ENCODE peak calls at places on chromosomes 3 and 15, in nine cellular contexts. One of them, this sample, is unnamed. For H3K4me1, the result is how much of the 10 kb centered on the place peaks cover.

GRCh38 chr3:114709102-114709501 is 415.3 kb downstream of the TIGIT start:
- DNase-seq in osteoblast: no peak
- DNase-seq in mesendoderm: no peak
- DNase-seq in naive thymus-derived CD4-positive, alpha-beta T cell: no peak
- DNase-seq in right cardiac atrium: no peak
- DNase-seq in CD8-positive, alpha-beta memory T cell: no peak
- DNase-seq in IMR-90: peak
- DNase-seq in kidney: no peak
- DNase-seq in neural progenitor cell: no peak
- DNase-seq in this sample: no peak

GRCh38 chr3:38834110-38834509 is 18.1 kb upstream of the SCN10A start:
- DNase-seq in IMR-90: peak
- DNase-seq in neural progenitor cell: peak
- DNase-seq in osteoblast: peak
- DNase-seq in kidney: peak
- DNase-seq in naive thymus-derived CD4-positive, alpha-beta T cell: no peak
- DNase-seq in right cardiac atrium: peak
- DNase-seq in CD8-positive, alpha-beta memory T cell: no peak
- DNase-seq in mesendoderm: peak
- DNase-seq in this sample: peak

GRCh38 chr15:67080900-67081431 is 15.6 kb downstream of the SMAD3 start:
- DNase-seq in IMR-90: peak
- DNase-seq in neural progenitor cell: no peak
- DNase-seq in osteoblast: peak
- DNase-seq in CD8-positive, alpha-beta memory T cell: no peak
- DNase-seq in kidney: peak
- DNase-seq in mesendoderm: no peak
- DNase-seq in naive thymus-derived CD4-positive, alpha-beta T cell: no peak
- DNase-seq in right cardiac atrium: peak
- DNase-seq in this sample: peak

GRCh38 chr3:159045279-159045678 is 243.4 kb downstream of the MFSD1 start:
- DNase-seq in neural progenitor cell: no peak
- DNase-seq in naive thymus-derived CD4-positive, alpha-beta T cell: no peak
- DNase-seq in kidney: no peak
- DNase-seq in CD8-positive, alpha-beta memory T cell: no peak
- DNase-seq in mesendoderm: no peak
- DNase-seq in osteoblast: no peak
- DNase-seq in IMR-90: no peak
- DNase-seq in right cardiac atrium: no peak
- DNase-seq in this sample: no peak

GRCh38 chr3:16767006-16767405 is 117.7 kb upstream of the PLCL2 start:
- DNase-seq in kidney: no peak
- DNase-seq in naive thymus-derived CD4-positive, alpha-beta T cell: no peak
- DNase-seq in osteoblast: no peak
- DNase-seq in IMR-90: no peak
- DNase-seq in mesendoderm: peak
- DNase-seq in right cardiac atrium: no peak
- DNase-seq in neural progenitor cell: peak
- DNase-seq in CD8-positive, alpha-beta memory T cell: no peak
- DNase-seq in this sample: no peak

GRCh38 chr3:186588619-186589018 is 18.1 kb downstream of the DNAJB11 start:
- DNase-seq in naive thymus-derived CD4-positive, alpha-beta T cell: no peak
- DNase-seq in CD8-positive, alpha-beta memory T cell: no peak
- DNase-seq in neural progenitor cell: no peak
- DNase-seq in mesendoderm: no peak
- DNase-seq in right cardiac atrium: no peak
- DNase-seq in IMR-90: no peak
- DNase-seq in kidney: no peak
- DNase-seq in osteoblast: no peak
- DNase-seq in this sample: no peak

GRCh38 chr3:12588039-12588673 is 31.3 kb downstream of the MKRN2 start:
- DNase-seq in kidney: no peak
- DNase-seq in right cardiac atrium: no peak
- DNase-seq in mesendoderm: no peak
- DNase-seq in CD8-positive, alpha-beta memory T cell: no peak
- DNase-seq in naive thymus-derived CD4-positive, alpha-beta T cell: no peak
- DNase-seq in neural progenitor cell: no peak
- DNase-seq in IMR-90: peak
- DNase-seq in osteoblast: peak
- DNase-seq in this sample: no peak

GRCh38 chr15:90539789-90540188 is 10.1 kb downstream of the CRTC3 start:
- DNase-seq in CD8-positive, alpha-beta memory T cell: no peak
- DNase-seq in neural progenitor cell: no peak
- DNase-seq in kidney: no peak
- DNase-seq in naive thymus-derived CD4-positive, alpha-beta T cell: no peak
- DNase-seq in right cardiac atrium: no peak
- DNase-seq in mesendoderm: no peak
- DNase-seq in IMR-90: no peak
- DNase-seq in osteoblast: no peak
- DNase-seq in this sample: no peak

DNA sequence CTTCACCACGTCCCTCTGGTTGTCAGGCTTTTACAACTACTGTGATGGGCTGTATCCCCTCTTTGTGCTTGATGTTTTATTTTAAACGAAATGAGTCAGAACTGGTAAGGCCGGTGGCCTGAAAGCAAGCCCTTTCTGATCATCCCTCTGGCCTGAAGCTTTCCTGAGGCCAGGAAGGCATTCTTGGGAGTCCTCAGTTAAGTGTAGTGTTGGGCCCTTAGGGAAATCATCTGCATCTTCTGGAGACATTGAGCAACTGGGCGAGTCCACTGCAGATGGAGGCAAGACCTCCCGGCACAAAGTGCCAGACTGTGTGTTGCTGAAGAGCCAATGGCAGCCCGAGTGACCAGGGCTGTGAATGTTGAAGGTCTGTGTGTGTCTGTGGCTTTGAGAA is 33.0 kb upstream of the AMOTL2 start:
- DNase-seq in kidney: no peak
- DNase-seq in naive thymus-derived CD4-positive, alpha-beta T cell: no peak
- DNase-seq in IMR-90: peak
- DNase-seq in osteoblast: peak
- DNase-seq in CD8-positive, alpha-beta memory T cell: no peak
- DNase-seq in neural progenitor cell: no peak
- DNase-seq in mesendoderm: peak
- DNase-seq in right cardiac atrium: no peak
- DNase-seq in this sample: peak
- H3K27ac ChIP-seq in kidney: no peak
- H3K27ac ChIP-seq in naive thymus-derived CD4-positive, alpha-beta T cell: no peak
- H3K27ac ChIP-seq in IMR-90: no peak
- H3K27ac ChIP-seq in osteoblast: no peak
- H3K27ac ChIP-seq in CD8-positive, alpha-beta memory T cell: no peak
- H3K27ac ChIP-seq in neural progenitor cell: no peak
- H3K27ac ChIP-seq in mesendoderm: peak
- H3K27ac ChIP-seq in right cardiac atrium: no peak
- H3K27ac ChIP-seq in this sample: peak

DNA sequence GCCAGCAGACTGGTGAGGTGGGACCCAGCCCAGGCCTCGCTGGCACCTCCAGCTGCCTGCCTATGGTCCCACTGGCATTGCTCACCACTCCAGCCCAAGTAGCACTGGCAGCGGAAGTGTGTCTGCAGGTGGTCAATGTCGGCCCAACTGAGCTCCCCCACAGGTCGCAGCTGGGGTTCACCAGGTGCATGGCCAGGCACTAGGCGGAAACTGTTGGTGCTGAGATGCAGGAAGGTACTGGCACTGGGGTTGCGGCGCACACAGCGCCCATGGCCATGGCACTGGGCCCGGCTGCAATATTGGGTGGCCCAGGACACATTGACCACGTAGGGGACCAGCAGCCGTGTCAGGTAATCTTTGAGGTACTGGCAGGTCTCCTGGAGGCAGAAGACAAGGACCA is 4.4 kb downstream of the HYAL2 start:
- DNase-seq in IMR-90: no peak
- DNase-seq in naive thymus-derived CD4-positive, alpha-beta T cell: no peak
- DNase-seq in osteoblast: no peak
- DNase-seq in mesendoderm: no peak
- DNase-seq in neural progenitor cell: no peak
- DNase-seq in right cardiac atrium: no peak
- DNase-seq in kidney: no peak
- DNase-seq in CD8-positive, alpha-beta memory T cell: no peak
- DNase-seq in this sample: no peak
- H3K4me1 ChIP-seq in IMR-90: under half
- H3K4me1 ChIP-seq in naive thymus-derived CD4-positive, alpha-beta T cell: under half
- H3K4me1 ChIP-seq in osteoblast: under half
- H3K4me1 ChIP-seq in mesendoderm: under half
- H3K4me1 ChIP-seq in neural progenitor cell: under half
- H3K4me1 ChIP-seq in right cardiac atrium: under half
- H3K4me1 ChIP-seq in kidney: under half
- H3K4me1 ChIP-seq in CD8-positive, alpha-beta memory T cell: under half
- H3K4me1 ChIP-seq in this sample: half or more

GRCh38 chr3:65443739-65444447 is 594.8 kb downstream of the MAGI1 start:
- DNase-seq in right cardiac atrium: no peak
- DNase-seq in osteoblast: no peak
- DNase-seq in naive thymus-derived CD4-positive, alpha-beta T cell: no peak
- DNase-seq in mesendoderm: no peak
- DNase-seq in kidney: no peak
- DNase-seq in neural progenitor cell: no peak
- DNase-seq in CD8-positive, alpha-beta memory T cell: no peak
- DNase-seq in IMR-90: peak
- DNase-seq in this sample: no peak

GRCh38 chr3:65438612-65439011 is 600.1 kb downstream of the MAGI1 start:
- DNase-seq in CD8-positive, alpha-beta memory T cell: no peak
- DNase-seq in osteoblast: no peak
- DNase-seq in kidney: no peak
- DNase-seq in right cardiac atrium: no peak
- DNase-seq in neural progenitor cell: no peak
- DNase-seq in IMR-90: no peak
- DNase-seq in naive thymus-derived CD4-positive, alpha-beta T cell: no peak
- DNase-seq in mesendoderm: no peak
- DNase-seq in this sample: no peak

GRCh38 chr3:65436580-65436979 is 602.1 kb downstream of the MAGI1 start:
- DNase-seq in right cardiac atrium: no peak
- DNase-seq in osteoblast: no peak
- DNase-seq in mesendoderm: peak
- DNase-seq in CD8-positive, alpha-beta memory T cell: no peak
- DNase-seq in naive thymus-derived CD4-positive, alpha-beta T cell: no peak
- DNase-seq in neural progenitor cell: peak
- DNase-seq in kidney: no peak
- DNase-seq in IMR-90: no peak
- DNase-seq in this sample: no peak

GRCh38 chr3:65438096-65438495 is 600.6 kb downstream of the MAGI1 start:
- DNase-seq in IMR-90: no peak
- DNase-seq in kidney: no peak
- DNase-seq in naive thymus-derived CD4-positive, alpha-beta T cell: no peak
- DNase-seq in neural progenitor cell: no peak
- DNase-seq in mesendoderm: no peak
- DNase-seq in CD8-positive, alpha-beta memory T cell: no peak
- DNase-seq in right cardiac atrium: no peak
- DNase-seq in osteoblast: no peak
- DNase-seq in this sample: no peak

DNA sequence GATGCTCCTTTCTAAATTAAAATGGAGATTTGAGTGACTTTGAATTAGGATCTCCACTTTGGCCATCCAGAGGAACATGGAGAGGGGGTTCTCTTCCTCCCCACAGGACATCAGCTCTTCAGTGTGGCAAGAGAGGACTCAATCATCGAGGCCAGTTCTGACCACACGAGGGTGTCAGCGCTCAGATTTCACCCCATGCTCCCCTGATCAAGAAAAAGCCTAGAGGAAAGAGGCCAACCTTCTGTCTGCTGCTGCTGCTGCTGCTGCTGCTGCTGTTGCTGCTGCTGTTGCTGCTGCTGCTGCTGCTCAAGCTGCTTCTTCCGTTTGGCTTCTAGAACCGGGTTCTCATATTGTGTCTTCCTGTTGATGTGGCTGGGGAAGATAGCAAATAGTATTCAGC is 599.1 kb downstream of the MAGI1 start:
- DNase-seq in mesendoderm: peak
- DNase-seq in naive thymus-derived CD4-positive, alpha-beta T cell: no peak
- DNase-seq in CD8-positive, alpha-beta memory T cell: no peak
- DNase-seq in IMR-90: peak
- DNase-seq in neural progenitor cell: peak
- DNase-seq in kidney: no peak
- DNase-seq in right cardiac atrium: peak
- DNase-seq in osteoblast: no peak
- DNase-seq in this sample: peak
- H3K27ac ChIP-seq in mesendoderm: no peak
- H3K27ac ChIP-seq in naive thymus-derived CD4-positive, alpha-beta T cell: no peak
- H3K27ac ChIP-seq in CD8-positive, alpha-beta memory T cell: no peak
- H3K27ac ChIP-seq in IMR-90: no peak
- H3K27ac ChIP-seq in neural progenitor cell: no peak
- H3K27ac ChIP-seq in kidney: no peak
- H3K27ac ChIP-seq in right cardiac atrium: no peak
- H3K27ac ChIP-seq in osteoblast: no peak
- H3K27ac ChIP-seq in this sample: no peak

GRCh38 chr3:177822826-177823225 is 625.5 kb upstream of the TBL1XR1 start:
- DNase-seq in mesendoderm: no peak
- DNase-seq in neural progenitor cell: no peak
- DNase-seq in right cardiac atrium: no peak
- DNase-seq in osteoblast: no peak
- DNase-seq in naive thymus-derived CD4-positive, alpha-beta T cell: no peak
- DNase-seq in kidney: no peak
- DNase-seq in CD8-positive, alpha-beta memory T cell: no peak
- DNase-seq in IMR-90: no peak
- DNase-seq in this sample: no peak

GRCh38 chr3:177826253-177826652 is 629.0 kb upstream of the TBL1XR1 start:
- DNase-seq in kidney: no peak
- DNase-seq in osteoblast: no peak
- DNase-seq in IMR-90: no peak
- DNase-seq in CD8-positive, alpha-beta memory T cell: no peak
- DNase-seq in mesendoderm: no peak
- DNase-seq in neural progenitor cell: no peak
- DNase-seq in right cardiac atrium: no peak
- DNase-seq in naive thymus-derived CD4-positive, alpha-beta T cell: no peak
- DNase-seq in this sample: no peak

GRCh38 chr3:177823701-177824189 is 626.5 kb upstream of the TBL1XR1 start:
- DNase-seq in neural progenitor cell: no peak
- DNase-seq in osteoblast: peak
- DNase-seq in kidney: no peak
- DNase-seq in right cardiac atrium: no peak
- DNase-seq in CD8-positive, alpha-beta memory T cell: no peak
- DNase-seq in naive thymus-derived CD4-positive, alpha-beta T cell: no peak
- DNase-seq in mesendoderm: no peak
- DNase-seq in IMR-90: no peak
- DNase-seq in this sample: no peak

GRCh38 chr3:177824841-177825240 is 627.6 kb upstream of the TBL1XR1 start:
- DNase-seq in naive thymus-derived CD4-positive, alpha-beta T cell: no peak
- DNase-seq in osteoblast: no peak
- DNase-seq in right cardiac atrium: no peak
- DNase-seq in mesendoderm: no peak
- DNase-seq in CD8-positive, alpha-beta memory T cell: no peak
- DNase-seq in kidney: no peak
- DNase-seq in neural progenitor cell: no peak
- DNase-seq in IMR-90: no peak
- DNase-seq in this sample: no peak

DNA sequence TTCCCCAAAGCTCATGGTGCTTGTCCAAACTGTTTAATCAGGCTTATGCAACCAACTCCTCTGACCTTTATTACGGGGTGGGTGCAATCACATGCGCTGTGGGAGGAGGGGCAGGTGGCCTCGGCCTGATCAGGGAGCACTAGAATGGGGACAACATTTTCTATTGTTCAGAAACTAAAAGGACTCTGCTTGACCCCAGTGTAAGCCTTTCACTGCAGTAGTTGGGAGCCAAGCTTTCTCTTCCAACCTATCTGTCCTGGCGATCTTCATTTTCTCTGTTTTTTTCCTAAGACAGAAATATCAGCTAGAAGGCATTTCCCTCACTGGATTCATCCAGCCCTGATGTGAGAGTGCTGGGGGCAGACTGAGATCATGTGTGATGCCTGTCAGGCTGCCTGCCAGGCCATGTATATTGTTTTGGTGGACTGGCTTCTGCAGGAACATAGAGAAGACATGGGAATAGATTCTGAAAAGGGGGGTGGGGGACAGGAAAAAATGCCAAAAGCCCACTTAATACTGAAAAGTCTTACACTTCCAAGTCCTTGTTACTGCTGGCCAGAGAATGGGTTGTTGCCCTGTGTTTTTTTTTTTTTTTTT is 627.0 kb upstream of the TBL1XR1 start:
- DNase-seq in kidney: peak
- DNase-seq in right cardiac atrium: peak
- DNase-seq in osteoblast: peak
- DNase-seq in mesendoderm: no peak
- DNase-seq in neural progenitor cell: peak
- DNase-seq in CD8-positive, alpha-beta memory T cell: no peak
- DNase-seq in naive thymus-derived CD4-positive, alpha-beta T cell: no peak
- DNase-seq in IMR-90: peak
- DNase-seq in this sample: peak
- H3K4me1 ChIP-seq in kidney: under half
- H3K4me1 ChIP-seq in right cardiac atrium: under half
- H3K4me1 ChIP-seq in osteoblast: under half
- H3K4me1 ChIP-seq in mesendoderm: under half
- H3K4me1 ChIP-seq in neural progenitor cell: under half
- H3K4me1 ChIP-seq in CD8-positive, alpha-beta memory T cell: under half
- H3K4me1 ChIP-seq in naive thymus-derived CD4-positive, alpha-beta T cell: under half
- H3K4me1 ChIP-seq in IMR-90: under half
- H3K4me1 ChIP-seq in this sample: under half

This sample was measured in gastrocnemius medialis.